ENCODE peak calls at places on chromosomes 3 and 15, in four cellular contexts. One of them, this sample, is unnamed.

GRCh38 chr3:146781606-146782005 is 176.5 kb upstream of the PLSCR5 start:
- DNase-seq in neuronal stem cell: no peak
- DNase-seq in CD4-positive, CD25-positive, alpha-beta regulatory T cell: no peak
- DNase-seq in pancreas: no peak
- DNase-seq in this sample: no peak

GRCh38 chr3:42819351-42819965 is 10.2 kb downstream of the ACKR2 start:
- DNase-seq in pancreas: peak; percentile 39
- DNase-seq in CD4-positive, CD25-positive, alpha-beta regulatory T cell: no peak
- DNase-seq in neuronal stem cell: no peak
- DNase-seq in this sample: peak; percentile 35

GRCh38 chr3:46585799-46586693 is 19.9 kb upstream of the LRRC2 start:
- DNase-seq in pancreas: peak; percentile 37
- DNase-seq in CD4-positive, CD25-positive, alpha-beta regulatory T cell: no peak
- DNase-seq in neuronal stem cell: no peak
- DNase-seq in this sample: no peak

GRCh38 chr15:91660174-91660649 is 193.3 kb upstream of the SLCO3A1 start:
- DNase-seq in pancreas: no peak
- DNase-seq in neuronal stem cell: no peak
- DNase-seq in CD4-positive, CD25-positive, alpha-beta regulatory T cell: no peak
- DNase-seq in this sample: no peak

GRCh38 chr3:71050521-71051258 is 532.8 kb downstream of the FOXP1 start:
- DNase-seq in pancreas: no peak
- DNase-seq in CD4-positive, CD25-positive, alpha-beta regulatory T cell: peak; percentile 78
- DNase-seq in neuronal stem cell: no peak
- DNase-seq in this sample: no peak

GRCh38 chr3:105827959-105828358 is 40.9 kb downstream of the CBLB start:
- DNase-seq in neuronal stem cell: no peak
- DNase-seq in pancreas: no peak
- DNase-seq in CD4-positive, CD25-positive, alpha-beta regulatory T cell: no peak
- DNase-seq in this sample: peak; percentile 75

GRCh38 chr3:34260266-34260990 is 462.0 kb downstream of the PDCD6IP start:
- DNase-seq in pancreas: peak; percentile 39
- DNase-seq in CD4-positive, CD25-positive, alpha-beta regulatory T cell: no peak
- DNase-seq in neuronal stem cell: peak; percentile 41
- DNase-seq in this sample: peak; percentile 7

GRCh38 chr15:64014995-64015394 is 31.3 kb downstream of the DAPK2 start:
- DNase-seq in CD4-positive, CD25-positive, alpha-beta regulatory T cell: no peak
- DNase-seq in neuronal stem cell: no peak
- DNase-seq in pancreas: peak; percentile 80
- DNase-seq in this sample: peak; percentile 64

GRCh38 chr15:66224946-66225345 is 28.6 kb downstream of the MEGF11 start:
- DNase-seq in pancreas: peak; percentile 21
- DNase-seq in neuronal stem cell: no peak
- DNase-seq in CD4-positive, CD25-positive, alpha-beta regulatory T cell: no peak
- DNase-seq in this sample: no peak

GRCh38 chr3:46913644-46914043 is 36.1 kb downstream of the PTH1R start:
- DNase-seq in pancreas: no peak
- DNase-seq in neuronal stem cell: no peak
- DNase-seq in CD4-positive, CD25-positive, alpha-beta regulatory T cell: no peak
- DNase-seq in this sample: peak; percentile 39

GRCh38 chr15:52491460-52491859 is 37.2 kb downstream of the MYO5A start:
- DNase-seq in neuronal stem cell: no peak
- DNase-seq in pancreas: no peak
- DNase-seq in CD4-positive, CD25-positive, alpha-beta regulatory T cell: no peak
- DNase-seq in this sample: no peak

GRCh38 chr3:188976407-188976806 is 195.4 kb upstream of the TPRG1 start:
- DNase-seq in CD4-positive, CD25-positive, alpha-beta regulatory T cell: no peak
- DNase-seq in pancreas: no peak
- DNase-seq in neuronal stem cell: no peak
- DNase-seq in this sample: no peak

GRCh38 chr15:31444844-31445243 is 118.2 kb downstream of the KLF13 start:
- DNase-seq in neuronal stem cell: no peak
- DNase-seq in pancreas: no peak
- DNase-seq in CD4-positive, CD25-positive, alpha-beta regulatory T cell: no peak
- DNase-seq in this sample: no peak

GRCh38 chr3:194986208-194987043 is 284.5 kb downstream of the XXYLT1 start:
- DNase-seq in pancreas: no peak
- DNase-seq in neuronal stem cell: no peak
- DNase-seq in CD4-positive, CD25-positive, alpha-beta regulatory T cell: no peak
- DNase-seq in this sample: peak; percentile 57

GRCh38 chr15:58296276-58296675 is 135.5 kb upstream of the LIPC start:
- DNase-seq in pancreas: no peak
- DNase-seq in CD4-positive, CD25-positive, alpha-beta regulatory T cell: no peak
- DNase-seq in neuronal stem cell: no peak
- DNase-seq in this sample: no peak
- H3K4me3 ChIP-seq in pancreas: no peak overlapping the region
- H3K4me3 ChIP-seq in CD4-positive, CD25-positive, alpha-beta regulatory T cell: no peak overlapping the region
- H3K4me3 ChIP-seq in neuronal stem cell: no peak overlapping the region
- H3K4me3 ChIP-seq in this sample: no peak overlapping the region

DNA sequence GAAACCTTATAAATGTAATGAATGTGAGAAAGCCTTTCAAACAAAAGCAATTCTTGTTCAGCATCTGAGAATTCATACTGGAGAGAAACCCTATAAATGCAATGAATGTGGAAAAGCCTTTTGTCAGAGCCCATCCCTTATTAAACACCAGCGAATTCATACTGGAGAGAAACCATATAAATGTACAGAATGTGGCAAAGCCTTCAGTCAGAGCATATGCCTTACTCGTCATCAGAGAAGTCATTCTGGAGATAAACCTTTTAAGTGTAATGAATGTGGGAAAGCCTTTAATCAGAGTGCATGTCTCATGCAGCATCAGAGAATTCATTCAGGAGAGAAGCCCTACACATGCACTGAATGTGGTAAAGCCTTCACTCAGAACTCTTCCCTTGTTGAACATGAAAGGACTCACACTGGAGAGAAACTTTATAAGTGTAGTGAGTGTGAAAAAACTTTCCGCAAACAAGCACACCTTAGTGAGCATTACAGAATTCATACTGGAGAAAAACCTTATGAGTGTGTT is 5.3 kb downstream of the ZNF501 start:
- DNase-seq in CD4-positive, CD25-positive, alpha-beta regulatory T cell: no peak
- DNase-seq in pancreas: no peak
- DNase-seq in neuronal stem cell: no peak
- DNase-seq in this sample: no peak
- H3K9me3 ChIP-seq in CD4-positive, CD25-positive, alpha-beta regulatory T cell: peaks cover 80% of the 10 kb centered on the region
- H3K9me3 ChIP-seq in pancreas: peaks cover 22% of the 10 kb centered on the region
- H3K9me3 ChIP-seq in neuronal stem cell: peaks cover 22% of the 10 kb centered on the region
- H3K9me3 ChIP-seq in this sample: peaks cover 6% of the 10 kb centered on the region

DNA sequence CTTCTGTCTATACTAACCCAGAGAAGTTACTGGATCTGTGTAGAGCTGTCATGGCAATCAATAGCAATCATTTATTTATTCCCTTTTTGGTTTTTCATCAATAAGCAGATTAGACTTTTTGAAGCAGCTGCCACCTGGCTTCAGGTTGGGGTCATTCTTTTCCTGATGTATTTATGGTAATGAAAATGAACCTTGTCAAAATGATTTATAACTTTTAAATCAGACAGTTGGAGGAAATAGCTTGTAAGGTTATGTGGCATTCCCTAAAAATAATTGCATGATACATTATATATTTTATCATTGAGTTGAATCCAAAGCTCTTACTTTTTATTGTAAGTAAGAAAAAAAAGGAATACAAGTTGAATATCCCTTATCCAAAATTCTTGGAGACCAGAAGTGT is 8.6 kb downstream of the TIPARP start:
- DNase-seq in neuronal stem cell: no peak
- DNase-seq in CD4-positive, CD25-positive, alpha-beta regulatory T cell: no peak
- DNase-seq in pancreas: no peak
- DNase-seq in this sample: no peak
- H3K36me3 ChIP-seq in neuronal stem cell: peaks cover 39% of the 10 kb centered on the region
- H3K36me3 ChIP-seq in CD4-positive, CD25-positive, alpha-beta regulatory T cell: peaks cover 33% of the 10 kb centered on the region
- H3K36me3 ChIP-seq in pancreas: no peaks in the 10 kb centered on the region
- H3K36me3 ChIP-seq in this sample: peaks cover 74% of the 10 kb centered on the region

DNA sequence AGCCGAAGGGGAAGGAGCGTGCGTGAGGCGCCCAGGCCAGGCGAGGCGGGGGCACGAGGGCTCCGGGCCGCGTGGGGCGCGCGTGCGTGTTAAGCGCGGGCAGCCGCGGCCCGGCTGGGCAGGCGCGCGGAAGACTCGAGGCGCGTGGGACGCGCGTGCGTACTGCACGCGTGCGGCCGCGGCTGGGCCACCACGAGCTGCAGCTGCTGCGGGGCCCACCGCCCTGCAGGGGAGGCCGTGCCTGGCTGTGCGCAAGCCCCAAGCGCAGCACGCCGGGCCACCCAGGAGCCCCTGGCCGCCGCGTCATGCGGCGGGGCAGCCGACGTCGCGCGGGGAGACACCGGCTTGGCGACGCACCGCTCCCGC is 619 bp upstream of the TRIM71 start:
- DNase-seq in neuronal stem cell: no peak
- DNase-seq in CD4-positive, CD25-positive, alpha-beta regulatory T cell: no peak
- DNase-seq in pancreas: no peak
- DNase-seq in this sample: no peak
- H3K4me3 ChIP-seq in neuronal stem cell: peak overlapping the region; percentile 100
- H3K4me3 ChIP-seq in CD4-positive, CD25-positive, alpha-beta regulatory T cell: no peak overlapping the region
- H3K4me3 ChIP-seq in pancreas: peak overlapping the region; percentile 12
- H3K4me3 ChIP-seq in this sample: no peak overlapping the region

GRCh38 chr15:79919749-79920511 is 23.1 kb upstream of the MTHFS start:
- DNase-seq in pancreas: no peak
- DNase-seq in neuronal stem cell: no peak
- DNase-seq in CD4-positive, CD25-positive, alpha-beta regulatory T cell: no peak
- DNase-seq in this sample: no peak

GRCh38 chr15:79922512-79923067 is 25.8 kb upstream of the MTHFS start:
- DNase-seq in neuronal stem cell: no peak
- DNase-seq in CD4-positive, CD25-positive, alpha-beta regulatory T cell: no peak
- DNase-seq in pancreas: no peak
- DNase-seq in this sample: no peak

GRCh38 chr15:79918278-79918677 is 21.5 kb upstream of the MTHFS start:
- DNase-seq in pancreas: no peak
- DNase-seq in CD4-positive, CD25-positive, alpha-beta regulatory T cell: no peak
- DNase-seq in neuronal stem cell: no peak
- DNase-seq in this sample: no peak

GRCh38 chr15:79916424-79916823 is 19.6 kb upstream of the MTHFS start:
- DNase-seq in neuronal stem cell: no peak
- DNase-seq in CD4-positive, CD25-positive, alpha-beta regulatory T cell: no peak
- DNase-seq in pancreas: no peak
- DNase-seq in this sample: no peak

DNA sequence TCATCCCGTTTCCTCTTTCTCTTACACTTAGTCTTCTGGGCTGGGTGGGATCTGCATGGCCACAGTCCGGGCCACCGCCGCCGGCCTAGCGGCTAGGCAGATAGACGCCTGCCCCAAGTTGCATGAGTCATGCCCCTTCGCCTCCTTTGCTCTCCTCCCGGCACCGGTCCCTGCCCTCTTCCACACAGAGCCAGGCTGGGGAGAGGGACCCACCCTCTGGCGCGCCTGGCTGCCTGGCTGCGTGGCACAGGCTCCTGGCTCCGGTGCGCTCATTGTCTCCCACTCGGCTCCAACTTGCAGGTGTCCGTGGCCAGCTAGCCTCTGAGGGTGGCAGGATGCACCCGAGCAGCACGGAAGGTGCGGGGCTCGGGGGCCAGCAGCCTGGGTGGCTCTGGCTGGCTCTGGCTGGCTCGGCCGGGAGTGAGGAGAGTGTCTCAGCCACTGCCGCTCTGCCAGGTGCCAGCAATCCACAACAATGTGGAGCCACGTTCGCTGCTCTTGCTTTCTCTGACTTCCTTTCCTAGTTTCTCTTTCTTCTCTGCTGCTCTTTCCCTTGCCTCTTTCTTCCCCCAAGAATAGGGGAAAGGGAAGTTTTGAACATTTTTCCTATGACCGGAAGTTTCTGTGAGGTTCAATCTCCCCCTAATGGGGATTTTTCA is 22.4 kb upstream of the MTHFS start:
- DNase-seq in neuronal stem cell: no peak
- DNase-seq in pancreas: no peak
- DNase-seq in CD4-positive, CD25-positive, alpha-beta regulatory T cell: no peak
- DNase-seq in this sample: no peak
- H3K9me3 ChIP-seq in neuronal stem cell: peaks cover 27% of the 10 kb centered on the region
- H3K9me3 ChIP-seq in pancreas: no peaks in the 10 kb centered on the region
- H3K9me3 ChIP-seq in CD4-positive, CD25-positive, alpha-beta regulatory T cell: peaks cover 78% of the 10 kb centered on the region
- H3K9me3 ChIP-seq in this sample: peaks cover 54% of the 10 kb centered on the region

GRCh38 chr3:124775776-124776336 is 45.6 kb downstream of the UMPS start:
- DNase-seq in CD4-positive, CD25-positive, alpha-beta regulatory T cell: no peak
- DNase-seq in neuronal stem cell: no peak
- DNase-seq in pancreas: no peak
- DNase-seq in this sample: no peak

GRCh38 chr3:124776856-124777255 is 46.6 kb downstream of the UMPS start:
- DNase-seq in CD4-positive, CD25-positive, alpha-beta regulatory T cell: no peak
- DNase-seq in pancreas: no peak
- DNase-seq in neuronal stem cell: no peak
- DNase-seq in this sample: no peak

GRCh38 chr3:124774305-124774673 is 44.0 kb downstream of the UMPS start:
- DNase-seq in pancreas: peak; percentile 59
- DNase-seq in neuronal stem cell: peak; percentile 24
- DNase-seq in CD4-positive, CD25-positive, alpha-beta regulatory T cell: no peak
- DNase-seq in this sample: peak; percentile 87

GRCh38 chr3:124773351-124774304 is 43.4 kb downstream of the UMPS start:
- DNase-seq in neuronal stem cell: no peak
- DNase-seq in pancreas: no peak
- DNase-seq in CD4-positive, CD25-positive, alpha-beta regulatory T cell: no peak
- DNase-seq in this sample: no peak

GRCh38 chr3:124774841-124775402 is 44.7 kb downstream of the UMPS start:
- DNase-seq in CD4-positive, CD25-positive, alpha-beta regulatory T cell: no peak
- DNase-seq in pancreas: no peak
- DNase-seq in neuronal stem cell: no peak
- DNase-seq in this sample: no peak
- H3K36me3 ChIP-seq in CD4-positive, CD25-positive, alpha-beta regulatory T cell: no peaks in the 10 kb centered on the region
- H3K36me3 ChIP-seq in pancreas: no peaks in the 10 kb centered on the region
- H3K36me3 ChIP-seq in neuronal stem cell: no peaks in the 10 kb centered on the region
- H3K36me3 ChIP-seq in this sample: no peaks in the 10 kb centered on the region

GRCh38 chr3:11422291-11422690 is 150.1 kb downstream of the ATG7 start:
- DNase-seq in neuronal stem cell: no peak
- DNase-seq in CD4-positive, CD25-positive, alpha-beta regulatory T cell: no peak
- DNase-seq in pancreas: no peak
- DNase-seq in this sample: no peak

GRCh38 chr3:11423868-11424267 is 151.7 kb downstream of the ATG7 start:
- DNase-seq in CD4-positive, CD25-positive, alpha-beta regulatory T cell: no peak
- DNase-seq in neuronal stem cell: no peak
- DNase-seq in pancreas: no peak
- DNase-seq in this sample: no peak

GRCh38 chr3:11430207-11430606 is 158.0 kb downstream of the ATG7 start:
- DNase-seq in pancreas: no peak
- DNase-seq in CD4-positive, CD25-positive, alpha-beta regulatory T cell: no peak
- DNase-seq in neuronal stem cell: no peak
- DNase-seq in this sample: no peak

GRCh38 chr3:11424277-11424676 is 152.1 kb downstream of the ATG7 start:
- DNase-seq in CD4-positive, CD25-positive, alpha-beta regulatory T cell: no peak
- DNase-seq in pancreas: no peak
- DNase-seq in neuronal stem cell: no peak
- DNase-seq in this sample: no peak
- H3K4me3 ChIP-seq in CD4-positive, CD25-positive, alpha-beta regulatory T cell: no peak overlapping the region
- H3K4me3 ChIP-seq in pancreas: no peak overlapping the region
- H3K4me3 ChIP-seq in neuronal stem cell: no peak overlapping the region
- H3K4me3 ChIP-seq in this sample: no peak overlapping the region

This sample was measured in MG63.